ENCODE peak calls at places on chromosomes 5 and 9, in ten cellular contexts. G, U, H, X, Y, E, O, C, Q and D are unnamed samples. For H3K36me3 and H3K4me1, the result is how much of the 10 kb centered on the place peaks cover.

GRCh38 chr9:70398145-70398556 is 16.3 kb downstream of the KLF9 start:
- DNase-seq in X (no peak), E (no peak), H (no peak), Y (peak), G (no peak), O (no peak), U (peak), Q (no peak), C (no peak), D (peak)

GRCh38 chr9:111916234-111916645 is 19.6 kb downstream of the UGCG start:
- DNase-seq in H (no peak), O (no peak), G (no peak), Y (no peak), U (no peak), Q (no peak), X (no peak), C (no peak), E (no peak), D (no peak)

GRCh38 chr9:133044661-133045060 is 13.9 kb downstream of the GTF3C5 start:
- DNase-seq in G (no peak), Y (no peak), Q (no peak), X (no peak), U (no peak), H (no peak), C (no peak), O (no peak), E (no peak), D (no peak)

GRCh38 chr9:69885474-69885929 is 64.9 kb downstream of the CFAP95 start:
- DNase-seq in X (no peak), G (no peak), O (no peak), Q (peak), U (no peak), Y (no peak), H (no peak), C (no peak), E (no peak), D (no peak)

GRCh38 chr5:68479524-68479923 is 264.0 kb downstream of the PIK3R1 start:
- DNase-seq in Y (no peak), Q (no peak), E (no peak), C (no peak), G (no peak), O (no peak), X (no peak), H (no peak), U (no peak), D (no peak)

GRCh38 chr9:5767968-5768932 is 64.7 kb downstream of the ERMP1 start:
- DNase-seq in C (no peak), H (no peak), Q (no peak), G (no peak), O (no peak), E (peak), Y (no peak), X (no peak), U (no peak), D (no peak)

GRCh38 chr5:169803077-169803981 is 166.3 kb downstream of the DOCK2 start:
- DNase-seq in G (no peak), Y (peak), X (peak), E (no peak), Q (peak), C (no peak), H (no peak), U (no peak), O (no peak), D (no peak)

GRCh38 chr9:93031629-93032431 is 26.7 kb upstream of the SUSD3 start:
- DNase-seq in U (no peak), C (no peak), E (no peak), H (no peak), X (no peak), Y (no peak), Q (no peak), O (no peak), G (no peak), D (no peak)

GRCh38 chr9:98637381-98637780 is 71.4 kb downstream of the GABBR2 start:
- DNase-seq in G (no peak), C (no peak), H (no peak), E (no peak), Q (no peak), U (no peak), O (no peak), X (no peak), Y (no peak), D (no peak)

GRCh38 chr9:2181794-2182193 is 166.6 kb downstream of the SMARCA2 start:
- DNase-seq in X (peak), G (no peak), E (no peak), H (no peak), Q (no peak), C (no peak), O (peak), U (no peak), Y (peak), D (no peak)

GRCh38 chr5:167626341-167627118 is 664.9 kb upstream of the WWC1 start:
- DNase-seq in O (no peak), Q (no peak), H (no peak), U (no peak), C (no peak), G (no peak), Y (no peak), X (no peak), E (no peak), D (no peak)

GRCh38 chr5:159175547-159175946 is 33.8 kb downstream of the RNF145 start:
- DNase-seq in Y (no peak), H (no peak), E (no peak), G (no peak), Q (peak), X (peak), U (no peak), O (no peak), C (no peak), D (peak)

GRCh38 chr5:111641533-111642230 is 115.3 kb downstream of the NREP start:
- DNase-seq in O (no peak), Q (no peak), C (no peak), E (no peak), U (no peak), X (peak), H (no peak), Y (no peak), G (no peak), D (no peak)

GRCh38 chr9:96135904-96136303 is 166.1 kb downstream of the HSD17B3 start:
- DNase-seq in C (no peak), Q (no peak), H (no peak), O (no peak), U (no peak), Y (no peak), E (peak), G (no peak), X (no peak), D (no peak)

GRCh38 chr9:96138616-96139015 is 163.4 kb downstream of the HSD17B3 start:
- DNase-seq in H (no peak), X (no peak), U (no peak), Q (no peak), O (no peak), Y (no peak), E (no peak), G (no peak), C (no peak), D (no peak)

GRCh38 chr9:96137666-96138429 is 164.1 kb downstream of the HSD17B3 start:
- DNase-seq in G (no peak), U (no peak), Y (no peak), X (no peak), E (no peak), C (no peak), O (peak), H (no peak), Q (no peak), D (no peak)

GRCh38 chr9:96135071-96135825 is 166.7 kb downstream of the HSD17B3 start:
- DNase-seq in G (no peak), U (no peak), Q (no peak), O (no peak), X (no peak), E (peak), Y (no peak), C (no peak), H (no peak), D (no peak)

GRCh38 chr9:96136992-96137665 is 164.8 kb downstream of the HSD17B3 start:
- DNase-seq in X (peak), O (peak), E (peak), Q (no peak), H (no peak), C (peak), Y (no peak), G (peak), U (peak), D (no peak)
- H3K4me3 ChIP-seq in X (no peak), O (no peak), E (peak), Q (no peak), H (no peak), C (no peak), Y (no peak), G (no peak), U (peak), D (no peak)

GRCh38 chr9:110199643-110200042 is 8.3 kb downstream of the C9orf152 start:
- DNase-seq in Q (no peak), E (no peak), Y (no peak), U (no peak), G (no peak), H (no peak), X (peak), C (no peak), O (no peak), D (no peak)

GRCh38 chr9:110197330-110198187 is 10.4 kb downstream of the C9orf152 start:
- DNase-seq in Q (no peak), O (no peak), H (no peak), Y (no peak), C (no peak), E (no peak), U (no peak), G (no peak), X (no peak), D (no peak)

GRCh38 chr9:110198357-110198756 is 9.6 kb downstream of the C9orf152 start:
- DNase-seq in C (no peak), G (no peak), H (no peak), Q (no peak), X (no peak), U (no peak), Y (no peak), E (no peak), O (peak), D (no peak)

GRCh38 chr9:110206388-110206787 is 1.6 kb downstream of the C9orf152 start:
- DNase-seq in O (no peak), C (no peak), Q (no peak), Y (no peak), E (no peak), X (no peak), H (no peak), U (no peak), G (no peak), D (no peak)

GRCh38 chr9:110202232-110202631 is 5.7 kb downstream of the C9orf152 start:
- DNase-seq in X (no peak), Y (no peak), G (no peak), H (no peak), O (no peak), U (no peak), E (no peak), Q (no peak), C (no peak), D (no peak)
- H3K36me3 ChIP-seq in X (under half), Y (under half), G (under half), H (under half), O (under half), U (under half), E (under half), Q (under half), C (under half), D (under half)

GRCh38 chr5:112921031-112921832 is 795 bp downstream of the REEP5 start:
- DNase-seq in Q (peak), X (peak), C (peak), G (peak), U (peak), Y (peak), E (peak), O (peak), H (peak), D (peak)
- H3K4me1 ChIP-seq in Q (under half), X (under half), C (half or more), G (under half), U (under half), Y (under half), E (under half), O (under half), H (half or more), D (half or more)

GRCh38 chr5:67206381-67207328 is 10.1 kb upstream of the CD180 start:
- DNase-seq in Y (peak), H (peak), G (no peak), U (no peak), O (no peak), X (peak), Q (peak), E (peak), C (peak), D (peak)
- H3K4me3 ChIP-seq in Y (no peak), H (no peak), G (no peak), U (no peak), O (no peak), X (no peak), Q (no peak), E (no peak), C (no peak), D (peak)

GRCh38 chr5:171437286-171437821 is 17.9 kb downstream of the FGF18 start:
- DNase-seq in Q (no peak), X (no peak), H (no peak), G (no peak), Y (no peak), C (no peak), O (peak), E (no peak), U (no peak), D (no peak)
- H3K36me3 ChIP-seq in Q (under half), X (under half), H (under half), G (under half), Y (under half), C (under half), O (under half), E (under half), U (under half), D (under half)